ENCODE peak calls at places on chromosomes 5 and 9, in seven cellular contexts. A is mesenchymal stem cell, U is mesendoderm, P is trophoblast cell, V is neuronal stem cell, O is H9, Y is H1. X is an unnamed sample.

GRCh38 chr5:103041071-103041676 is 78.8 kb downstream of the GIN1 start:
- DNase-seq in A (peak), U (no peak), P (peak), V (no peak), O (no peak), Y (no peak), X (peak)

GRCh38 chr9:71737455-71737854 is 30.9 kb downstream of the CEMIP2 start:
- DNase-seq in A (no peak), U (no peak), P (no peak), V (no peak), O (no peak), Y (no peak), X (no peak)

GRCh38 chr5:79774171-79774854 is 84.7 kb downstream of the CMYA5 start:
- DNase-seq in A (peak), U (peak), P (peak), V (no peak), O (peak), Y (peak), X (peak)

GRCh38 chr9:133701981-133702797 is 36.0 kb downstream of the SARDH start:
- DNase-seq in A (no peak), U (peak), P (no peak), V (no peak), O (no peak), Y (no peak), X (peak)

GRCh38 chr5:139090566-139090965 is 107.6 kb downstream of the SIL1 start:
- DNase-seq in A (no peak), U (no peak), P (no peak), V (no peak), O (no peak), Y (no peak), X (no peak)

GRCh38 chr5:1052076-1052475 is 43.5 kb downstream of the NKD2 start:
- DNase-seq in A (no peak), U (no peak), P (no peak), V (no peak), O (no peak), Y (no peak), X (no peak)

GRCh38 chr9:130446111-130446861 is 1.5 kb downstream of the ASS1 start:
- DNase-seq in A (peak), U (peak), P (peak), V (no peak), O (no peak), Y (no peak), X (peak)

GRCh38 chr9:113559834-113560620 is 96.5 kb downstream of the RGS3 start:
- DNase-seq in A (no peak), U (no peak), P (no peak), V (no peak), O (no peak), Y (no peak), X (no peak)

GRCh38 chr5:127409236-127409921 is 108.1 kb upstream of the PRRC1 start:
- DNase-seq in A (no peak), U (no peak), P (no peak), V (no peak), O (no peak), Y (no peak), X (no peak)

GRCh38 chr5:30392897-30393296 is 800.6 kb upstream of the CDH6 start:
- DNase-seq in A (no peak), U (no peak), P (no peak), V (no peak), O (no peak), Y (no peak), X (no peak)

GRCh38 chr9:36725777-36726356 is 153.2 kb downstream of the MELK start:
- DNase-seq in A (no peak), U (peak), P (no peak), V (no peak), O (peak), Y (no peak), X (no peak)

GRCh38 chr9:85178486-85178885 is 509.0 kb downstream of the NTRK2 start:
- DNase-seq in A (no peak), U (peak), P (no peak), V (no peak), O (peak), Y (no peak), X (no peak)

GRCh38 chr9:86389648-86390047 is 35.4 kb upstream of the TUT7 start:
- DNase-seq in A (no peak), U (no peak), P (no peak), V (no peak), O (no peak), Y (no peak), X (no peak)

GRCh38 chr9:124769451-124770358 is 1.4 kb downstream of the NR6A1 start:
- DNase-seq in A (peak), U (no peak), P (peak), V (no peak), O (peak), Y (no peak), X (no peak)

GRCh38 chr5:151258771-151259170 is 5.8 kb downstream of the GM2A start:
- DNase-seq in A (no peak), U (no peak), P (no peak), V (no peak), O (no peak), Y (no peak), X (no peak)

GRCh38 chr5:130975847-130976246 is 189.2 kb downstream of the HINT1 start:
- DNase-seq in A (no peak), U (no peak), P (no peak), V (no peak), O (no peak), Y (no peak), X (no peak)

GRCh38 chr9:128275198-128276007 is at the start of gene GOLGA2:
- DNase-seq in A (peak), U (peak), P (peak), V (peak), O (peak), Y (no peak), X (peak)

GRCh38 chr9:126144215-126144614 is 182.4 kb upstream of the MVB12B start:
- DNase-seq in A (no peak), U (no peak), P (no peak), V (no peak), O (no peak), Y (no peak), X (no peak)

GRCh38 chr9:69750085-69750484 is 9.7 kb downstream of the PTAR1 start:
- DNase-seq in A (no peak), U (no peak), P (no peak), V (no peak), O (no peak), Y (no peak), X (no peak)

GRCh38 chr9:9170735-9171134 is 1371.2 kb upstream of the DMAC1 start:
- DNase-seq in A (no peak), U (no peak), P (no peak), V (peak), O (no peak), Y (no peak), X (no peak)

DNA sequence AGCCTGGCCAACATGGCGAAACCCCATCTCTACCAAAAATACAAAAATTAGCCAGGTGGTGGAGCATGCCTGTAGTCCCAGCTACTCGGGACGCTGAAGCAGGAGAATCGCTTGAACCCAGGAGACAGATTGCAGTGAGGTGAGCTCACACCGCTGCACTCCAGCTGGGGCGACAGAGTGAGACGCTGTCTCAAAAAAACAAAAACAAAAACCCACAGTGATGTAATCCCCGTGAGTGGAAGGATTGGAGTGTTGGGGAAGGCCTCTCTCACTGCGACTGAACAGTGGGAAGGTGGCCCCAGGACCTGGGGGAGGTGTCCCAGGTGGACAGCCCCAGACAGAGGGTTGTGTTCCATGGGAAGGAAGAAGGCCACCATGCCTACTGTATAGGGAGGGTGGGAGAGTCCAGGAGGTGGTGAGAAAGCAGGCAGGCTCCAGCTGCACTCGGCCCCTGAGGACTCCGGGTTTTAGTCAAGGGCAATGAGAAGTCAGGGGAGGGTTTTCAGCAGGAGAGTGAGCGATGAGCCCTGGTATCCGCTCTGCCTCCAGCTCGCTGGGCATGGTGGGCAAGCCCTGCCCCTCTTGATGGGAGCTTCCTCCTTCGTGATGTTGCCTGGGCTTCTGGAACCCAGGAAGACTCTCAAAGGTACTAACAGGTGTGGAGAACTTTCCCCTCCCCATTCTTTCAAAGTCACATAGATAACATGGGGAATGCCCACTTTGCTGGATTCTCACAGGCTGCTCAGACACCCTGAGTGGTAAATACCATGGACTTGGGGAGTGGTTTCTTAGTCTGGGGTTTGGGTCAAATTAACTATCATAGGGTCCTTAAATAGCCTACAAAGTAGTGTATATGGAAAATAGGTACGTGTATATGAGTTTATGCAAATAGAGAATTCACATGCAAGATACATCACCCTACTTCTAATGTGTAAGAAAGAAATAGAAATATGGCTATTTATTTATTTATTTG is 74.7 kb downstream of the PPARGC1B start:
- DNase-seq in A (no peak), U (no peak), P (no peak), V (no peak), O (no peak), Y (no peak), X (no peak)
- H2BK120ac ChIP-seq in A (peak), U (no peak), P (no peak), V (no peak), O (no peak), Y (no peak), X (peak)

GRCh38 chr5:140978987-140979386 is 12.7 kb downstream of the PCDHAC2 start:
- DNase-seq in A (no peak), U (no peak), P (no peak), V (no peak), O (no peak), Y (no peak), X (no peak)
- H2BK120ac ChIP-seq in A (no peak), U (no peak), P (no peak), V (no peak), O (no peak), Y (no peak), X (no peak)

GRCh38 chr9:98097836-98098235 is 21.2 kb downstream of the TRIM14 start:
- DNase-seq in A (no peak), U (no peak), P (no peak), V (no peak), O (no peak), Y (no peak), X (no peak)
- H2BK120ac ChIP-seq in A (no peak), U (no peak), P (no peak), V (no peak), O (no peak), Y (no peak), X (no peak)

DNA sequence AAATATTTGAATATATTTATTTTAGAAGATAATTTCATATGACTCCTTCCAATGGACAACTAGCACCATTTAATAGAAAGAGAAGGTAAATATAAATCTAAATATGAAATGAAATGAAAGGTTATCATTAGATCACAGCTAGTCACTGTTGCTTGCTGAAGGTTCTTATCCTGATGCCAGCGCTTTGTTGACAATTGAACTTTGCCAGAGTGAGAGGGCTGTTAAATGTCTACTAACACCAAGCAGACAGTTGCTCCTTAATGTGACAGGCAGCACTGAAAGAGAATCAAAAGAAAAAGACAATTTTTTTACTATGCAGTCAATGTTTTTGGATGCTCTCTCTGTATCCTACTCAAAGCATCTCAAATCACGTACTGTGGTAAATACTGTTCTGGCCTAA is 152.6 kb upstream of the SEMA6A start:
- DNase-seq in A (no peak), U (no peak), P (no peak), V (no peak), O (no peak), Y (no peak), X (no peak)
- H2BK120ac ChIP-seq in A (no peak), U (no peak), P (no peak), V (no peak), O (no peak), Y (no peak), X (no peak)

DNA sequence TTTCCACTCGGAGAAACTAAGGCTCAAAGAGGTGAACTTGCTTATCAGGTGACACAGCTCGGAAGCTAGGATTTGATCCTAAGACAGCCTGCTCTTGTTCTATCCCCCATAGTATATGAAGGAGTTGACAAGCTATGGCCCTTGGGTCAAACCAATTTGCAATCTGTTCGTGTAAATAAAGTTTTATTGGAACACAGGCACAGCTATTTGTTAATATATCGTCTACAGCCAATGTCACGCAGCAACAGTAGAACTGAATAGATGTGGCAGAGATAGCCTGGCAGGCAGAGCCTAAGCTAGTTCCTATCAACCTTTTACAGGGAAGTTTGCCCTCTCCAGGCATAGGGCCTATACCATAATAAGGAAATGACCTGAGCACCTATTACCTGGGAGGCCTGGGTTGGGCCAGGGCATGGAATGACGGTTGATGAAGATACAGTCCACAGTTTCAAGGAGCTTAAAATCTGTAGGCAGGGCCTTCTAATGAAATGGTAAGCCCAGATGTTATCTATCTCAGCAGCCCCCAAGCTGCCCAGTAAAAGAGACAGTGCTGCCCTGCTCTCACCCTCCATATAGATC is 179.0 kb downstream of the TTLL11 start:
- DNase-seq in A (no peak), U (no peak), P (no peak), V (no peak), O (no peak), Y (no peak), X (no peak)
- H2BK120ac ChIP-seq in A (no peak), U (no peak), P (no peak), V (no peak), O (no peak), Y (no peak), X (no peak)

GRCh38 chr9:136605966-136606365 is 56.8 kb upstream of the EGFL7 start:
- DNase-seq in A (no peak), U (no peak), P (peak), V (no peak), O (no peak), Y (no peak), X (no peak)

GRCh38 chr9:136604823-136605525 is 57.7 kb upstream of the EGFL7 start:
- DNase-seq in A (no peak), U (no peak), P (no peak), V (no peak), O (no peak), Y (no peak), X (no peak)

GRCh38 chr9:136603216-136603615 is 57.4 kb upstream of the NOTCH1 start:
- DNase-seq in A (no peak), U (no peak), P (no peak), V (no peak), O (no peak), Y (no peak), X (no peak)

GRCh38 chr9:136602193-136602885 is 56.5 kb upstream of the NOTCH1 start:
- DNase-seq in A (no peak), U (no peak), P (no peak), V (no peak), O (peak), Y (no peak), X (no peak)

GRCh38 chr9:136603901-136604816 is 58.3 kb upstream of the NOTCH1 start:
- DNase-seq in A (no peak), U (no peak), P (no peak), V (no peak), O (no peak), Y (no peak), X (no peak)
- H2BK120ac ChIP-seq in A (peak), U (no peak), P (no peak), V (no peak), O (no peak), Y (no peak), X (no peak)

DNA sequence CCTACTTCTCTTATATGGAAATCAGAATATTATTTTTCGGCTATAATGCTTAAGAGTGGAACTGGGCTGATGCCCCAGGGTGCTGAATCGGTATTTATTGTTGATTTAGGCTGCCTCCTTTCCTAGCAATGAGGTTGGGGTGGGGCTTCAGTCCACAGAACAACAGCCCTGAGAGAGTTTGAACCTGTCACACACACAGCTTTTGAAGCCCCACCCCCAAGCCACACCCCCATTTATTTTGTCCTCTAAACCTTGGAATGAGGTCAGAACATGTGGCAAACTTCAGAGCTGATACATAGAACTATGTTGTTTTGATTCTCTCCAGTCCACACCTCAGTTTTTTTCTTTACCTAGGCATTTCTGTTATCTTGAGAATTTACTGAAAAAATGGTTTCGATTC is 51.7 kb upstream of the CAMK4 start:
- DNase-seq in A (no peak), U (peak), P (no peak), V (no peak), O (peak), Y (no peak), X (no peak)
- H2BK120ac ChIP-seq in A (no peak), U (no peak), P (no peak), V (no peak), O (no peak), Y (no peak), X (no peak)

DNA sequence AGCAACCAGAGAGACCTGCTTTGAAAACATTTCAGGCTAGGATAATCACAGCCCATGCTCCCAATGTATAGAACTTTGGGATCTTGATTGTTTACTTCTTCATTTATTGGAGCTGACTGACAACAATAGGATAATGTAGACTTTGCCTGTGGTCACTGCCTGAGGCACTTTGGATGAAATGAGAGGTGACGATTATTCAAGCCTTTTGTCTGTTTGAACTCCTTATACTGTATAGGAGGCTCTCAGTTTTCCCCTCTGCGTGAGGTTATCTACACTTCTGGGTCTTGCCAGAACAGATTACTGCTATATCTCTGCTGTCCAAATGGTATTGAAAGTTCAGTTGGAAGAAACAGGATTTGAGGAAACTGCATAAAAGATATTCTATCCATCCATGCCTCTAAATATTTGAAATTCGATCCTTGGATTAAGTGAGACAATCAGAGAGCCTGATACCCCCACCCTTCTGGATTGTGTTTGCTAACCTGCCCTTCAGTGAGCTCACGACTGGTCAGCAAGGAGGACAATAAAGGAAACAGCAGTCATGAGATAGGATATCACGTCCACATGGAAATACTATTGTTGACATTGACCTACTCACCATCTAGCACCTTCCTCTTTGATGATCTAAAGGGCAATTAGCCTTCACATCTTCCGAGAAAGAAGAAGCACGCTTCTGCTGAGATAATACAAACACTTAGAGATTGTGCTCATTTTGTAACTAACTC is 98.1 kb downstream of the DOCK8 start:
- DNase-seq in A (no peak), U (peak), P (no peak), V (no peak), O (no peak), Y (no peak), X (no peak)
- H2BK120ac ChIP-seq in A (no peak), U (no peak), P (no peak), V (no peak), O (no peak), Y (no peak), X (no peak)

GRCh38 chr5:178419196-178419595 is 171.0 kb downstream of the COL23A1 start:
- DNase-seq in A (no peak), U (no peak), P (no peak), V (no peak), O (no peak), Y (no peak), X (no peak)
- H2BK120ac ChIP-seq in A (no peak), U (no peak), P (no peak), V (no peak), O (no peak), Y (no peak), X (no peak)

GRCh38 chr5:101143526-101143925 is 240.4 kb upstream of the ST8SIA4 start:
- DNase-seq in A (no peak), U (peak), P (peak), V (no peak), O (no peak), Y (no peak), X (no peak)
- H2BK120ac ChIP-seq in A (no peak), U (no peak), P (no peak), V (no peak), O (no peak), Y (no peak), X (no peak)

X was measured in IMR-90.